ENCODE peak calls at places on chromosomes 4 and X, in nine cellular contexts. M is fibroblast of the aortic adventitia, F is HCT116, O is glutamatergic neuron, E is GM10248, U is A549, T is lower lobe of right lung, H is choroid plexus epithelial cell, D is uterus. I is an unnamed sample.

GRCh38 chr4:10684631-10685030 is at the start of gene CLNK:
- DNase-seq in T (no peak), D (no peak), E (peak), U (no peak), F (no peak), H (no peak), O (no peak), M (no peak), I (no peak)

GRCh38 chr4:108171541-108172230 is 3.0 kb upstream of the LEF1 start:
- DNase-seq in H (no peak), M (no peak), E (peak), U (no peak), O (peak), D (no peak), T (no peak), F (no peak), I (no peak)

GRCh38 chrX:104428231-104428630 is 137.8 kb upstream of the IL1RAPL2 start:
- DNase-seq in M (no peak), H (no peak), T (no peak), O (no peak), D (no peak), U (no peak), E (no peak), F (no peak), I (no peak)

GRCh38 chr4:41540687-41541086 is 2.7 kb downstream of the LIMCH1 start:
- DNase-seq in E (no peak), T (no peak), D (no peak), H (no peak), F (no peak), M (no peak), U (no peak), O (no peak), I (no peak)

GRCh38 chr4:17018013-17018412 is 119.6 kb upstream of the LDB2 start:
- DNase-seq in H (no peak), U (no peak), M (no peak), E (no peak), F (no peak), D (no peak), O (no peak), T (no peak), I (peak)

GRCh38 chr4:14749910-14750309 is 252.4 kb upstream of the CPEB2 start:
- DNase-seq in O (no peak), H (peak), U (peak), E (peak), D (no peak), M (peak), T (peak), F (no peak), I (peak)

GRCh38 chr4:4637710-4638109 is 95.9 kb upstream of the STX18 start:
- DNase-seq in M (no peak), O (no peak), U (no peak), T (no peak), H (no peak), F (peak), E (peak), D (no peak), I (no peak)

GRCh38 chrX:117989512-117989911 is 127.1 kb downstream of the KLHL13 start:
- DNase-seq in T (no peak), D (no peak), U (no peak), F (no peak), O (no peak), H (no peak), E (no peak), M (no peak), I (no peak)

GRCh38 chrX:108541286-108541685 is 101.6 kb downstream of the COL4A5 start:
- DNase-seq in D (no peak), F (no peak), H (no peak), U (no peak), M (no peak), O (no peak), T (no peak), E (no peak), I (no peak)

GRCh38 chr4:10180927-10181744 is 64.5 kb upstream of the WDR1 start:
- DNase-seq in O (no peak), H (peak), T (no peak), M (peak), D (no peak), F (no peak), U (no peak), E (peak), I (peak)

DNA sequence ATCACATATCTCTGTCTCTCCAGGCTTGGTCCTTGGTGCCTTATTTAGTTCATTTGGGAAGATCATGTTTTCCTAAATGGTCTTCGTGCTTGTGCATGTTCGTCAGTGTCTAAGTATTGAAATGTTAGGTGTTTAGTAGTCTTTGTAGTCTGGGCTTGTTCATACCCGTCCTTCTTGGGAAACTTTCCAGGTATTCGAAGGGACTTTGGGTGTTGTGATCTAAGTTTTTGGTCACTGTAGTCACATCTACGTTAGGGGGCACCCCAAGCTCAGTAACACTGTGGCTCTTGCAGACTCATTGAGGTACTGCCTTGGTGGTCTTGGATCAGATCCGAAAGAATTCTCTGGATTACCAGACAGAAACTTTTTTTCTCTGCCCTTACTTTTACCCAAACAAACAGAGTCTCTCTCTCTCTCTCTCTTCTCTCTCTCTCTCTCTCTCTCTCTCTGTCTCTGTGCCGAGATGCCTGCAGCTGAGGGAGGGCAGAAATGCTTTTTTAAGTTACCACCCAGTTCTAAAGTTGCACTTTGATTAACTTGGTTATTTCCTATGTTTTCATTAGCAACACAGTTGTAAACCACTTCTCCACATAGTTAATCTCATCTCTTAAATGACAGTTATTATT is 67.6 kb upstream of the SLC7A3 start:
- DNase-seq in F (no peak), T (no peak), U (peak), H (peak), D (peak), M (peak), E (no peak), O (no peak), I (peak)
- TF ChIP-seq CTCF in F (peak), T (peak), U (peak), H (peak), D (peak), M (peak), E (peak), O (no peak), I (peak)

GRCh38 chrX:41921492-41922124 is 1.7 kb downstream of the CASK start:
- DNase-seq in D (no peak), F (no peak), E (peak), T (no peak), M (peak), O (no peak), H (peak), U (no peak), I (peak)

GRCh38 chrX:41923257-41923924 is at the start of gene CASK:
- DNase-seq in D (peak), T (peak), M (peak), H (peak), F (peak), E (peak), O (peak), U (peak), I (peak)

GRCh38 chrX:41922125-41922521 is 1.2 kb downstream of the CASK start:
- DNase-seq in O (no peak), H (peak), T (no peak), F (no peak), D (no peak), M (peak), U (no peak), E (peak), I (peak)

GRCh38 chrX:41922694-41923171 is 621 bp downstream of the CASK start:
- DNase-seq in O (peak), H (peak), D (peak), U (peak), F (no peak), T (peak), E (peak), M (peak), I (peak)

GRCh38 chrX:41923925-41924693 is 755 bp upstream of the CASK start:
- DNase-seq in M (peak), T (peak), D (no peak), H (peak), U (peak), E (peak), O (no peak), F (peak), I (peak)
- TF ChIP-seq CTCF in M (peak), T (no peak), D (no peak), H (peak), U (no peak), E (no peak), O (no peak), F (no peak), I (no peak)

GRCh38 chr4:71136071-71136470 is 142.6 kb downstream of the DCK start:
- DNase-seq in U (no peak), H (no peak), F (no peak), D (no peak), M (no peak), E (no peak), T (no peak), O (no peak), I (peak)

GRCh38 chr4:71132486-71132885 is 139.0 kb downstream of the DCK start:
- DNase-seq in M (peak), H (no peak), O (no peak), F (no peak), E (no peak), D (no peak), U (no peak), T (no peak), I (no peak)

GRCh38 chr4:71126719-71127118 is 133.3 kb downstream of the DCK start:
- DNase-seq in O (no peak), D (no peak), F (peak), M (peak), T (no peak), U (peak), E (no peak), H (peak), I (no peak)

GRCh38 chr4:71133491-71133890 is 140.0 kb downstream of the DCK start:
- DNase-seq in T (no peak), M (peak), D (no peak), F (no peak), E (no peak), H (no peak), O (no peak), U (no peak), I (no peak)

DNA sequence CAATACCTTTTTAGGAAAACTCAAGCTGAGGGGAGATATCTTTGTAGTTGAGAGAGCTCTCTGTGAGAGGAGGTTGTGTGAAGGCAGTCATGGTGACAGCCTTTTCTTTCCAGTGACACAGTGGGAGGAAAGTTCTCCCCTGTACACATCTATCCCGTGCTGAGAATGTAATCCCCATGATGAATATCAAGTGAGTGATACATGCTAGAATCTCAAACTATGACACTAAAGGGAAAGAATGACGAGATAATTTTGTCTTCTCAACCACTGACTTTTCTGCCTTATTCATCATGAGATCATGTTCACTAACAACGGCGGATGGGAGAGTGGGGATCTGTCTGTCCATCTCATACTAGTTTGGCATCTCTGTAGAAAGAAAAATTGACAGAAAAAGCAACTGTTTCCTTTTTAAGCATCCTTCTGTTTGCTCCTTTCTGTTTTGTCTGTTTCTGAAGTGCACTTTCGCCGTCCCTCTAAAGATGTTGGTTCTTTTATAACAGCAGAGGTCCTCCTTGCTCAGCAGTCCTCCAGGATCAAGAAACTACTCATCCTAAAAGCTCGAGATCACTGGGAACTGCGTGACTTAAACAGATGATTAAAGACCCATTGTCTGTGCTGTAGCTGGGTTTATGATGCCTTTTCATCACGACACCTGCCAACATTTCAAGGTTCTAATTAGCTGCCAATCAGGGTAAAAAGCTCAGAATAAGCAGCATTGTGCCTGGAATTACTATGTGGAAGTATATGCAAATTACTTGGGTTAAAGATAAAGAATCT is 137.6 kb downstream of the DCK start:
- DNase-seq in O (no peak), M (peak), D (no peak), E (no peak), F (no peak), U (peak), H (peak), T (no peak), I (no peak)
- TF ChIP-seq CTCF in O (no peak), M (peak), D (no peak), E (no peak), F (no peak), U (peak), H (peak), T (no peak), I (no peak)

DNA sequence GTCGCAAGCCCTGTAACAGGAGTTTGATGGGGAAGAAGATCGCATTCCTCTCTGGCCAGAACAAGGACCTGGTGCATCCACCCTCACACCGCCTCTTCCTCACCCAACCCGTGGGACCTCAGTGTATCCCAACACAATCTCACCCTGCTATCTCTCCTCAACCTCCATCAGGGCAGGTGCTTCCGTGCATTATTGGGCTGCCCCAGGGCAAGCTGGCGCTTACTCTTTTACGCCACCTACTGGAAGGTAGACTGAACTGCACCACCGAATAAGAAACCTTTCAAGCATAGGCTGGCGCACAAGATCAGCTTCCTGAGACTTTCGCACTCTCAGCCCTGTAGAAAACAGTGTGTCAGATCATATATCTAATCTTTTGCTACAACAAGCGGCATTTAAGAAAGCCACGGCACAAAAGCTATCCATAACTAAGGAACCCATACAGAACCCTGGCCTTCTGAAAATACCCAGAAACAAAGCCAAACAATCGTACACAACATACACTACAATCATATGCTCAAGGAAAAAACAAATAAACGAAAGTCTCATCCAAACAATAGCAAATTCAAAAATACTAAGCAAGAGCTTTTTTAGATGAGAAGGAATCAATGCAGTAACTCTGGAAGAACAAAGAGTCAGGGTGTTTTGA is 209.3 kb downstream of the UGT8 start:
- DNase-seq in F (peak), U (peak), H (peak), D (no peak), T (no peak), M (peak), O (peak), E (peak), I (peak)
- TF ChIP-seq CTCF in F (peak), U (peak), H (peak), D (no peak), T (peak), M (peak), O (peak), E (peak), I (peak)

GRCh38 chrX:54641530-54641929 is 111.5 kb downstream of the GNL3L start:
- DNase-seq in M (no peak), E (no peak), T (no peak), F (no peak), D (no peak), O (no peak), H (no peak), U (no peak), I (no peak)

GRCh38 chrX:54639018-54639345 is 109.0 kb downstream of the GNL3L start:
- DNase-seq in M (no peak), H (no peak), E (no peak), O (no peak), F (no peak), U (no peak), D (no peak), T (no peak), I (no peak)

GRCh38 chrX:54639346-54640102 is 109.5 kb downstream of the GNL3L start:
- DNase-seq in T (peak), E (peak), U (peak), D (peak), O (peak), M (peak), F (peak), H (peak), I (peak)

GRCh38 chrX:54640721-54641120 is 110.7 kb downstream of the GNL3L start:
- DNase-seq in E (no peak), T (no peak), M (no peak), D (no peak), O (no peak), U (no peak), H (peak), F (no peak), I (peak)

DNA sequence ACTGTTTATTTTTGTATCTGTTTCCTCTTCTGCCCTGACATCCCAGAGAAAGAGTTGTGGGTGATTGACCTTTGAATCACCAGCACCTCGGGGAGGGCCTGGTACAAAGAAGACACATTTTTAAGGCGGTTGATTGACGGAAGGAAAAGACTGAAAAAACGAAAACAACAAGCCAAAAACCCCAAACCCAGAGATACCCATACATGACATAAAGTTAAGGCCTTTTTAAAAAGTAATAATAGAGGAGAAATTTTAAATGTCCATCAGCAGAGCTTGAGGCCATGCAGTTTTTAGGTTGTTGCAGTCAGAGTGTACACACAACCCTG is 110.0 kb downstream of the GNL3L start:
- DNase-seq in O (no peak), F (no peak), H (no peak), E (no peak), M (no peak), D (no peak), U (no peak), T (no peak), I (no peak)
- TF ChIP-seq CTCF in O (no peak), F (no peak), H (no peak), E (no peak), M (no peak), D (no peak), U (no peak), T (no peak), I (no peak)

GRCh38 chr4:122732329-122733026 is at the start of gene BBS12:
- DNase-seq in H (peak), M (peak), E (peak), U (peak), O (peak), T (peak), D (peak), F (peak), I (peak)
- TF ChIP-seq CTCF in H (peak), M (peak), E (peak), U (peak), O (no peak), T (peak), D (peak), F (peak), I (peak)

GRCh38 chr4:111136438-111136837 is 513.6 kb upstream of the PITX2 start:
- DNase-seq in U (peak), O (no peak), T (no peak), H (peak), M (peak), F (peak), E (no peak), D (no peak), I (no peak)
- TF ChIP-seq CTCF in U (no peak), O (no peak), T (no peak), H (peak), M (peak), F (no peak), E (no peak), D (no peak), I (no peak)

DNA sequence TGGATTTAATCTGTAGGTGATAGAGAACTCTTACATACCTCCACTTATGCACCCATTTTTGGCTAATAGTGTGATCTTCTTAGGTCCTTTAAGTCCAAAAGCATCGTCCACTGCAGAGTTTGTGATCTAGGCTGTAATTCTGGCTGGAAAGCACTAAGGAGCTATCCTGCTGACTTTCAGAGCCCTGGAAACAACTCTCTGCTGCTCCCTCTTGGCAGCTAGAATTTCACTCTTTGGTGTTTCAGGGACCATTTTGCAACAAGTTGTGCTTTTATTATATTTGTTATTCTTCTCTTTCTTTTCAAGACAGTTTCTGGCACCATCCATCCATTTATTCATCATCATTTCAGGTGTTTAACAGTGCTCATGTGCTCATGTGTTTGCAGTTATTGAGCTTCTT is 130.0 kb downstream of the RBM46 start:
- DNase-seq in M (peak), O (no peak), U (peak), F (no peak), H (peak), D (no peak), T (no peak), E (no peak), I (no peak)
- TF ChIP-seq CTCF in M (peak), O (no peak), U (no peak), F (no peak), H (no peak), D (no peak), T (no peak), E (no peak), I (no peak)

GRCh38 chrX:131816551-131817136 is 206.5 kb upstream of the STK26 start:
- DNase-seq in T (no peak), F (no peak), D (peak), O (no peak), E (peak), H (no peak), M (peak), U (peak), I (no peak)
- TF ChIP-seq CTCF in T (peak), F (no peak), D (peak), O (no peak), E (peak), H (no peak), M (peak), U (peak), I (no peak)